ENCODE peak calls at places on chromosomes 1 and 21, in six cellular contexts. One of them, this sample, is unnamed.

GRCh38 chr1:168833801-168834224 is 104.8 kb upstream of the DPT start:
- DNase-seq in stimulated activated CD8-positive, alpha-beta memory T cell treated with anti-CD3 and anti-CD28 coated beads, Interleukin-12 subunit alpha, Interleukin-12 subunit beta, amount 100 ng/mL, for 4 hours: no peak
- DNase-seq in coronary artery: no peak
- DNase-seq in heart left ventricle: no peak
- DNase-seq in naive thymus-derived CD8-positive, alpha-beta T cell: peak; percentile 5
- DNase-seq in CD4-positive, alpha-beta T cell: no peak
- DNase-seq in this sample: no peak

GRCh38 chr1:8682573-8682972 is 134.9 kb downstream of the RERE start:
- DNase-seq in coronary artery: no peak
- DNase-seq in naive thymus-derived CD8-positive, alpha-beta T cell: no peak
- DNase-seq in stimulated activated CD8-positive, alpha-beta memory T cell treated with anti-CD3 and anti-CD28 coated beads, Interleukin-12 subunit alpha, Interleukin-12 subunit beta, amount 100 ng/mL, for 4 hours: no peak
- DNase-seq in heart left ventricle: no peak
- DNase-seq in CD4-positive, alpha-beta T cell: no peak
- DNase-seq in this sample: no peak

GRCh38 chr1:204077979-204078696 is 5.2 kb downstream of the SOX13 start:
- DNase-seq in coronary artery: no peak
- DNase-seq in heart left ventricle: no peak
- DNase-seq in CD4-positive, alpha-beta T cell: no peak
- DNase-seq in stimulated activated CD8-positive, alpha-beta memory T cell treated with anti-CD3 and anti-CD28 coated beads, Interleukin-12 subunit alpha, Interleukin-12 subunit beta, amount 100 ng/mL, for 4 hours: no peak
- DNase-seq in naive thymus-derived CD8-positive, alpha-beta T cell: no peak
- DNase-seq in this sample: no peak

GRCh38 chr1:160853756-160854155 is 8.9 kb downstream of the CD244 start:
- DNase-seq in heart left ventricle: no peak
- DNase-seq in naive thymus-derived CD8-positive, alpha-beta T cell: no peak
- DNase-seq in coronary artery: no peak
- DNase-seq in CD4-positive, alpha-beta T cell: no peak
- DNase-seq in stimulated activated CD8-positive, alpha-beta memory T cell treated with anti-CD3 and anti-CD28 coated beads, Interleukin-12 subunit alpha, Interleukin-12 subunit beta, amount 100 ng/mL, for 4 hours: no peak
- DNase-seq in this sample: no peak

GRCh38 chr1:85199667-85200366 is 999 bp downstream of the SYDE2 start:
- DNase-seq in heart left ventricle: no peak
- DNase-seq in naive thymus-derived CD8-positive, alpha-beta T cell: no peak
- DNase-seq in CD4-positive, alpha-beta T cell: no peak
- DNase-seq in stimulated activated CD8-positive, alpha-beta memory T cell treated with anti-CD3 and anti-CD28 coated beads, Interleukin-12 subunit alpha, Interleukin-12 subunit beta, amount 100 ng/mL, for 4 hours: no peak
- DNase-seq in coronary artery: no peak
- DNase-seq in this sample: no peak

GRCh38 chr1:71087060-71087459 is 6.2 kb upstream of the ZRANB2 start:
- DNase-seq in CD4-positive, alpha-beta T cell: no peak
- DNase-seq in heart left ventricle: no peak
- DNase-seq in coronary artery: no peak
- DNase-seq in naive thymus-derived CD8-positive, alpha-beta T cell: no peak
- DNase-seq in stimulated activated CD8-positive, alpha-beta memory T cell treated with anti-CD3 and anti-CD28 coated beads, Interleukin-12 subunit alpha, Interleukin-12 subunit beta, amount 100 ng/mL, for 4 hours: no peak
- DNase-seq in this sample: no peak

GRCh38 chr1:2151252-2151651 is 43.3 kb downstream of the FAAP20 start:
- DNase-seq in naive thymus-derived CD8-positive, alpha-beta T cell: no peak
- DNase-seq in coronary artery: no peak
- DNase-seq in CD4-positive, alpha-beta T cell: no peak
- DNase-seq in stimulated activated CD8-positive, alpha-beta memory T cell treated with anti-CD3 and anti-CD28 coated beads, Interleukin-12 subunit alpha, Interleukin-12 subunit beta, amount 100 ng/mL, for 4 hours: no peak
- DNase-seq in heart left ventricle: no peak
- DNase-seq in this sample: no peak

GRCh38 chr1:18271336-18271735 is 163.7 kb downstream of the IGSF21 start:
- DNase-seq in naive thymus-derived CD8-positive, alpha-beta T cell: no peak
- DNase-seq in coronary artery: no peak
- DNase-seq in heart left ventricle: no peak
- DNase-seq in stimulated activated CD8-positive, alpha-beta memory T cell treated with anti-CD3 and anti-CD28 coated beads, Interleukin-12 subunit alpha, Interleukin-12 subunit beta, amount 100 ng/mL, for 4 hours: no peak
- DNase-seq in CD4-positive, alpha-beta T cell: no peak
- DNase-seq in this sample: no peak

GRCh38 chr1:111778066-111778465 is 22.4 kb downstream of the DDX20 start:
- DNase-seq in heart left ventricle: no peak
- DNase-seq in stimulated activated CD8-positive, alpha-beta memory T cell treated with anti-CD3 and anti-CD28 coated beads, Interleukin-12 subunit alpha, Interleukin-12 subunit beta, amount 100 ng/mL, for 4 hours: no peak
- DNase-seq in CD4-positive, alpha-beta T cell: no peak
- DNase-seq in coronary artery: no peak
- DNase-seq in naive thymus-derived CD8-positive, alpha-beta T cell: no peak
- DNase-seq in this sample: no peak

GRCh38 chr1:105886309-105886708 is 1170.2 kb upstream of the PRMT6 start:
- DNase-seq in coronary artery: no peak
- DNase-seq in stimulated activated CD8-positive, alpha-beta memory T cell treated with anti-CD3 and anti-CD28 coated beads, Interleukin-12 subunit alpha, Interleukin-12 subunit beta, amount 100 ng/mL, for 4 hours: no peak
- DNase-seq in naive thymus-derived CD8-positive, alpha-beta T cell: no peak
- DNase-seq in CD4-positive, alpha-beta T cell: no peak
- DNase-seq in heart left ventricle: no peak
- DNase-seq in this sample: no peak

GRCh38 chr1:203048555-203049051 is 22.3 kb downstream of the PPFIA4 start:
- DNase-seq in naive thymus-derived CD8-positive, alpha-beta T cell: no peak
- DNase-seq in heart left ventricle: no peak
- DNase-seq in CD4-positive, alpha-beta T cell: no peak
- DNase-seq in stimulated activated CD8-positive, alpha-beta memory T cell treated with anti-CD3 and anti-CD28 coated beads, Interleukin-12 subunit alpha, Interleukin-12 subunit beta, amount 100 ng/mL, for 4 hours: no peak
- DNase-seq in coronary artery: no peak
- DNase-seq in this sample: no peak

GRCh38 chr1:116806245-116806644 is 52.0 kb downstream of the CD2 start:
- DNase-seq in heart left ventricle: no peak
- DNase-seq in coronary artery: no peak
- DNase-seq in CD4-positive, alpha-beta T cell: peak; percentile 43
- DNase-seq in stimulated activated CD8-positive, alpha-beta memory T cell treated with anti-CD3 and anti-CD28 coated beads, Interleukin-12 subunit alpha, Interleukin-12 subunit beta, amount 100 ng/mL, for 4 hours: no peak
- DNase-seq in naive thymus-derived CD8-positive, alpha-beta T cell: peak; percentile 23
- DNase-seq in this sample: no peak

GRCh38 chr1:207188901-207189300 is 84.9 kb downstream of the C4BPA start:
- DNase-seq in heart left ventricle: no peak
- DNase-seq in stimulated activated CD8-positive, alpha-beta memory T cell treated with anti-CD3 and anti-CD28 coated beads, Interleukin-12 subunit alpha, Interleukin-12 subunit beta, amount 100 ng/mL, for 4 hours: no peak
- DNase-seq in coronary artery: no peak
- DNase-seq in CD4-positive, alpha-beta T cell: no peak
- DNase-seq in naive thymus-derived CD8-positive, alpha-beta T cell: no peak
- DNase-seq in this sample: no peak

GRCh38 chr1:35570589-35571137 is 2.5 kb upstream of the TFAP2E start:
- DNase-seq in coronary artery: no peak
- DNase-seq in stimulated activated CD8-positive, alpha-beta memory T cell treated with anti-CD3 and anti-CD28 coated beads, Interleukin-12 subunit alpha, Interleukin-12 subunit beta, amount 100 ng/mL, for 4 hours: no peak
- DNase-seq in heart left ventricle: no peak
- DNase-seq in CD4-positive, alpha-beta T cell: no peak
- DNase-seq in naive thymus-derived CD8-positive, alpha-beta T cell: no peak
- DNase-seq in this sample: no peak

GRCh38 chr1:47911424-47911823 is 85.8 kb downstream of the TRABD2B start:
- DNase-seq in coronary artery: no peak
- DNase-seq in heart left ventricle: no peak
- DNase-seq in naive thymus-derived CD8-positive, alpha-beta T cell: no peak
- DNase-seq in stimulated activated CD8-positive, alpha-beta memory T cell treated with anti-CD3 and anti-CD28 coated beads, Interleukin-12 subunit alpha, Interleukin-12 subunit beta, amount 100 ng/mL, for 4 hours: no peak
- DNase-seq in CD4-positive, alpha-beta T cell: no peak
- DNase-seq in this sample: no peak

GRCh38 chr1:215473943-215474342 is 93.2 kb upstream of the KCTD3 start:
- DNase-seq in heart left ventricle: no peak
- DNase-seq in stimulated activated CD8-positive, alpha-beta memory T cell treated with anti-CD3 and anti-CD28 coated beads, Interleukin-12 subunit alpha, Interleukin-12 subunit beta, amount 100 ng/mL, for 4 hours: no peak
- DNase-seq in CD4-positive, alpha-beta T cell: no peak
- DNase-seq in naive thymus-derived CD8-positive, alpha-beta T cell: no peak
- DNase-seq in coronary artery: no peak
- DNase-seq in this sample: no peak

GRCh38 chr21:46599251-46599572 is 5.7 kb downstream of the S100B start:
- DNase-seq in CD4-positive, alpha-beta T cell: no peak
- DNase-seq in heart left ventricle: peak; percentile 43
- DNase-seq in naive thymus-derived CD8-positive, alpha-beta T cell: no peak
- DNase-seq in stimulated activated CD8-positive, alpha-beta memory T cell treated with anti-CD3 and anti-CD28 coated beads, Interleukin-12 subunit alpha, Interleukin-12 subunit beta, amount 100 ng/mL, for 4 hours: no peak
- DNase-seq in coronary artery: no peak
- DNase-seq in this sample: no peak

GRCh38 chr1:101071470-101071886 is 45.9 kb upstream of the DPH5 start:
- DNase-seq in coronary artery: no peak
- DNase-seq in stimulated activated CD8-positive, alpha-beta memory T cell treated with anti-CD3 and anti-CD28 coated beads, Interleukin-12 subunit alpha, Interleukin-12 subunit beta, amount 100 ng/mL, for 4 hours: no peak
- DNase-seq in heart left ventricle: no peak
- DNase-seq in naive thymus-derived CD8-positive, alpha-beta T cell: no peak
- DNase-seq in CD4-positive, alpha-beta T cell: no peak
- DNase-seq in this sample: no peak

GRCh38 chr1:212915245-212916091 is 34.9 kb upstream of the VASH2 start:
- DNase-seq in heart left ventricle: peak; percentile 48
- DNase-seq in stimulated activated CD8-positive, alpha-beta memory T cell treated with anti-CD3 and anti-CD28 coated beads, Interleukin-12 subunit alpha, Interleukin-12 subunit beta, amount 100 ng/mL, for 4 hours: no peak
- DNase-seq in CD4-positive, alpha-beta T cell: no peak
- DNase-seq in coronary artery: no peak
- DNase-seq in naive thymus-derived CD8-positive, alpha-beta T cell: no peak
- DNase-seq in this sample: no peak

This sample was measured in stimulated activated naive B cell treated with anti-CD40 and anti-IgM and Interleukin-4, amounts not matched to agents 10 μg/mL and 1 μg/mL and 100 μg/mL, for 72 hours.